ENCODE peak calls at places on chromosomes 16 and 17, in six cellular contexts. K is ACHN, J is RCC 7860, V is NCI-H446, W is left kidney, F is HAP-1. H is an unnamed sample.

GRCh38 chr17:68291836-68292688 is 767 bp downstream of the ARSG start:
- DNase-seq in K (peak; percentile 86), J (peak; percentile 51), V (peak; percentile 51), W (peak; percentile 88), F (peak; percentile 80), H (no peak)

GRCh38 chr16:21268236-21268635 is 9.9 kb downstream of the CRYM start:
- DNase-seq in K (no peak), J (no peak), V (no peak), W (no peak), F (no peak), H (no peak)

GRCh38 chr17:41215681-41216080 is 10.8 kb upstream of the KRTAP9-2 start:
- DNase-seq in K (no peak), J (no peak), V (no peak), W (no peak), F (no peak), H (no peak)

GRCh38 chr17:41919165-41919817 is 540 bp upstream of the ACLY start:
- DNase-seq in K (peak; percentile 71), J (peak; percentile 11), V (no peak), W (no peak), F (peak; percentile 81), H (peak; percentile 28)

GRCh38 chr16:85284138-85284897 is 172.0 kb upstream of the CIBAR2 start:
- DNase-seq in K (no peak), J (no peak), V (no peak), W (peak; percentile 78), F (peak; percentile 33), H (no peak)

GRCh38 chr17:66492080-66492479 is 189.7 kb downstream of the PRKCA start:
- DNase-seq in K (no peak), J (no peak), V (no peak), W (no peak), F (no peak), H (no peak)

GRCh38 chr16:14458576-14458975 is 171.5 kb downstream of the PARN start:
- DNase-seq in K (no peak), J (no peak), V (no peak), W (no peak), F (no peak), H (no peak)

GRCh38 chr17:43595466-43595865 is 49.3 kb upstream of the ETV4 start:
- DNase-seq in K (no peak), J (no peak), V (no peak), W (no peak), F (no peak), H (no peak)

GRCh38 chr16:21263640-21264211 is 14.4 kb downstream of the CRYM start:
- DNase-seq in K (peak; percentile 45), J (peak; percentile 49), V (no peak), W (peak; percentile 84), F (peak; percentile 85), H (no peak)

GRCh38 chr17:46770818-46771600 is 47.5 kb downstream of the WNT3 start:
- DNase-seq in K (peak; percentile 65), J (peak; percentile 4), V (no peak), W (peak; percentile 78), F (peak; percentile 73), H (no peak)

GRCh38 chr17:59107306-59107670 is 608 bp upstream of the TRIM37 start:
- DNase-seq in K (no peak), J (no peak), V (no peak), W (no peak), F (no peak), H (no peak)

GRCh38 chr16:27770271-27771196 is 220.6 kb downstream of the KATNIP start:
- DNase-seq in K (no peak), J (no peak), V (no peak), W (no peak), F (no peak), H (no peak)

GRCh38 chr16:81668243-81669097 is 110.6 kb upstream of the PLCG2 start:
- DNase-seq in K (no peak), J (no peak), V (no peak), W (peak; percentile 31), F (no peak), H (no peak)

GRCh38 chr16:10121496-10121895 is 60.7 kb downstream of the GRIN2A start:
- DNase-seq in K (peak; percentile 73), J (peak; percentile 57), V (no peak), W (no peak), F (no peak), H (no peak)

H was measured in NCI-H1048.